ENCODE peak calls at places on chromosomes 6 and 20, in six cellular contexts. A is NCI-H2081; J is central memory CD4-positive, alpha-beta T cell; G is NCI-H2029 treated with DMSO at 0.1 percent for 48 hours; F is foreskin melanocyte; L is psoas muscle. Z is an unnamed sample.

GRCh38 chr20:49790077-49790798 is 22.4 kb upstream of the SLC9A8 start:
- DNase-seq in L (peak), G (no peak), J (no peak), A (no peak), F (no peak), Z (no peak)

GRCh38 chr20:584375-585301 is 25.5 kb downstream of the TCF15 start:
- DNase-seq in G (no peak), F (no peak), A (no peak), L (no peak), J (no peak), Z (no peak)

GRCh38 chr6:12557760-12558159 is 158.8 kb upstream of the PHACTR1 start:
- DNase-seq in J (no peak), G (no peak), A (no peak), L (no peak), F (no peak), Z (no peak)

GRCh38 chr6:6837541-6838080 is 249.1 kb downstream of the LY86 start:
- DNase-seq in A (no peak), J (no peak), L (no peak), G (no peak), F (no peak), Z (no peak)

GRCh38 chr20:51528263-51529026 is 14.1 kb downstream of the NFATC2 start:
- DNase-seq in L (no peak), F (no peak), G (no peak), J (peak), A (no peak), Z (no peak)

GRCh38 chr6:24991748-24992467 is 56.1 kb upstream of the RIPOR2 start:
- DNase-seq in L (peak), A (peak), G (peak), J (peak), F (peak), Z (peak)

GRCh38 chr6:82786251-82786650 is 279.4 kb downstream of the UBE3D start:
- DNase-seq in G (no peak), L (no peak), A (no peak), F (no peak), J (no peak), Z (no peak)

GRCh38 chr20:52410182-52410647 is 218.6 kb upstream of the ZFP64 start:
- DNase-seq in F (peak), G (no peak), L (no peak), J (peak), A (no peak), Z (no peak)

GRCh38 chr6:48229849-48230248 is 118.9 kb upstream of the PTCHD4 start:
- DNase-seq in G (no peak), A (no peak), L (no peak), F (no peak), J (no peak), Z (no peak)

GRCh38 chr6:82741325-82741995 is 324.2 kb downstream of the UBE3D start:
- DNase-seq in F (no peak), A (no peak), G (no peak), J (no peak), L (no peak), Z (no peak)

GRCh38 chr6:148423601-148424270 is 81.1 kb downstream of the SASH1 start:
- DNase-seq in A (peak), F (no peak), J (no peak), L (no peak), G (no peak), Z (no peak)

GRCh38 chr20:6733965-6734364 is 33.5 kb upstream of the BMP2 start:
- DNase-seq in L (no peak), F (no peak), A (no peak), G (no peak), J (no peak), Z (no peak)

GRCh38 chr20:36644032-36644712 is 1.8 kb downstream of the SLA2 start:
- DNase-seq in A (no peak), L (no peak), J (peak), F (no peak), G (no peak), Z (no peak)

GRCh38 chr6:116482780-116483179 is 21.6 kb downstream of the CALHM6 start:
- DNase-seq in A (no peak), J (no peak), F (no peak), L (no peak), G (no peak), Z (no peak)

GRCh38 chr20:63935447-63935846 is 20.8 kb downstream of the UCKL1 start:
- DNase-seq in F (no peak), J (no peak), G (no peak), L (no peak), A (no peak), Z (no peak)

GRCh38 chr6:3751019-3751729 is at the start of gene PXDC1:
- DNase-seq in F (no peak), L (no peak), G (no peak), A (no peak), J (peak), Z (no peak)

GRCh38 chr20:23754731-23755130 is 4.0 kb upstream of the CST1 start:
- DNase-seq in F (no peak), J (no peak), A (no peak), L (no peak), G (no peak), Z (no peak)

GRCh38 chr20:43386878-43387277 is 70.8 kb upstream of the SRSF6 start:
- DNase-seq in G (no peak), L (no peak), J (no peak), F (no peak), A (no peak), Z (no peak)

GRCh38 chr6:136696783-136697364 is 95.4 kb downstream of the MAP3K5 start:
- DNase-seq in G (no peak), L (no peak), J (no peak), F (no peak), A (peak), Z (peak)

GRCh38 chr20:43949741-43950618 is 35.3 kb downstream of the TOX2 start:
- DNase-seq in L (no peak), F (no peak), G (no peak), J (peak), A (no peak), Z (no peak)

GRCh38 chr20:49791165-49791564 is 21.5 kb upstream of the SLC9A8 start:
- DNase-seq in J (no peak), F (no peak), L (no peak), A (no peak), G (no peak), Z (no peak)

GRCh38 chr6:119110601-119111548 is 32.4 kb upstream of the FAM184A start:
- DNase-seq in F (peak), A (peak), J (peak), G (peak), L (no peak), Z (no peak)

GRCh38 chr6:72446427-72446826 is 175.4 kb upstream of the KCNQ5 start:
- DNase-seq in G (no peak), A (no peak), F (no peak), J (no peak), L (no peak), Z (no peak)

GRCh38 chr6:89689732-89690131 is 51.2 kb upstream of the LYRM2 start:
- DNase-seq in J (no peak), G (no peak), F (peak), A (peak), L (no peak), Z (no peak)

GRCh38 chr20:8709627-8710026 is 359.3 kb upstream of the PLCB4 start:
- DNase-seq in J (no peak), G (no peak), F (no peak), L (no peak), A (no peak), Z (no peak)